ENCODE peak calls at places on chromosomes 11 and 22, in four cellular contexts. G, U, B and J are unnamed samples.

GRCh38 chr11:122592641-122593040 is 62.9 kb upstream of the UBASH3B start:
- DNase-seq in G (no peak), U (no peak), B (no peak), J (no peak)

GRCh38 chr11:3180869-3181268 is 15.8 kb upstream of the OSBPL5 start:
- DNase-seq in G (no peak), U (no peak), B (no peak), J (no peak)

GRCh38 chr11:112620621-112621394 is 340.4 kb upstream of the NCAM1 start:
- DNase-seq in G (no peak), B (no peak), U (no peak), J (no peak)

GRCh38 chr11:114811971-114812370 is 133.6 kb downstream of the NXPE2 start:
- DNase-seq in G (no peak), B (no peak), U (no peak), J (no peak)

GRCh38 chr11:65186701-65187100 is 5.0 kb downstream of the CAPN1 start:
- DNase-seq in G (no peak), B (no peak), U (no peak), J (no peak)

GRCh38 chr11:1073261-1073724 is 1.4 kb upstream of the MUC2 start:
- DNase-seq in G (peak; percentile 86), U (no peak), B (peak; percentile 42), J (no peak)

GRCh38 chr22:24592144-24592845 is 578 bp downstream of the LRRC75B start:
- DNase-seq in G (peak; percentile 38), B (no peak), U (no peak), J (no peak)

GRCh38 chr11:3126901-3127691 is 38.0 kb downstream of the OSBPL5 start:
- DNase-seq in U (no peak), G (no peak), B (peak; percentile 25), J (peak; percentile 1)

GRCh38 chr11:2929511-2929879 is 275 bp upstream of the PHLDA2 start:
- DNase-seq in G (peak; percentile 88), B (no peak), U (no peak), J (no peak)

GRCh38 chr11:80365315-80365714 is 924.5 kb upstream of the TENM4 start:
- DNase-seq in U (no peak), B (no peak), G (no peak), J (no peak)

GRCh38 chr11:47857485-47858168 is 9.5 kb upstream of the NUP160 start:
- DNase-seq in G (no peak), B (no peak), U (no peak), J (no peak)

GRCh38 chr11:114448749-114449484 is 9.7 kb downstream of the REXO2 start:
- DNase-seq in U (no peak), B (no peak), G (no peak), J (no peak)

GRCh38 chr11:8593455-8593854 is 573 bp downstream of the STK33 start:
- DNase-seq in U (no peak), B (no peak), G (no peak), J (no peak)
- H3K4me3 ChIP-seq in U (peak overlapping the region; percentile 27), B (peak overlapping the region; percentile 77), G (peak overlapping the region; percentile 66), J (peak overlapping the region; percentile 67)

GRCh38 chr11:67076202-67076601 is 19.6 kb downstream of the RHOD start:
- DNase-seq in U (no peak), G (no peak), B (no peak), J (no peak)

GRCh38 chr11:67072295-67072694 is 15.6 kb downstream of the RHOD start:
- DNase-seq in G (no peak), U (no peak), B (no peak), J (no peak)

GRCh38 chr11:67073908-67074307 is 17.3 kb downstream of the RHOD start:
- DNase-seq in G (no peak), B (no peak), U (no peak), J (no peak)

GRCh38 chr11:67066333-67066709 is 9.7 kb downstream of the RHOD start:
- DNase-seq in B (no peak), U (no peak), G (no peak), J (no peak)

GRCh38 chr11:67071420-67072284 is 15.0 kb downstream of the RHOD start:
- DNase-seq in G (peak; percentile 85), B (peak; percentile 80), U (peak; percentile 65), J (peak; percentile 59)
- TF ChIP-seq CTCF in G (peak; percentile 89), B (peak; percentile 94), U (peak; percentile 72), J (peak; percentile 49)

GRCh38 chr22:31160328-31160978 is 471 bp downstream of the RNF185 start:
- DNase-seq in G (peak; percentile 23), B (no peak), U (no peak), J (no peak)

GRCh38 chr22:31155425-31155824 is 4.6 kb upstream of the RNF185 start:
- DNase-seq in B (no peak), U (no peak), G (no peak), J (no peak)

GRCh38 chr22:31162015-31162765 is 2.2 kb downstream of the RNF185 start:
- DNase-seq in G (no peak), B (no peak), U (no peak), J (no peak)

DNA sequence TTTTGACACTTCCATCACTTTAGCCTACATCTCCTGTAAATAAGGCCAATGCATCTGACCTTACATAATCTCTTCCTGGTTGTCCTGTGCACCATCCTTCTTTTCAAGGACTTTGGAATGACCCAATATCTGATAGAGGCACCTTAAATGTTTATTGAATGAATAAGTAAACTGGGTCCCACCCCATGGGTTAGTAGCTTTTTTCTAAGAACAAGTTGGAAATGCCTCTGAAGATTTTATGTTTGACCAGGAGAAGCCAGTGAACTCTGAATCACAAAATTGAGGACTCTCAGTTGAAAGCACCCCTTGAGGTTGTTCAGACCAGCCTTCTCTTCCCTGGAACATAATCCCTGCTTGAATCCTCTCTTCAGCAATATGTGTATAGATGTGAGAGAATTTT is 1.4 kb downstream of the RNF185 start:
- DNase-seq in B (no peak), U (no peak), G (no peak), J (no peak)
- H3K4me3 ChIP-seq in B (peak overlapping the region; percentile 91), U (no peak overlapping the region), G (peak overlapping the region; percentile 82), J (peak overlapping the region; percentile 94)

GRCh38 chr11:45804806-45805304 is at the start of gene SLC35C1:
- DNase-seq in B (peak; percentile 97), U (peak; percentile 97), G (peak; percentile 99), J (peak; percentile 91)
- TF ChIP-seq CTCF in B (peak; percentile 33), U (no peak), G (no peak), J (no peak)

GRCh38 chr11:26331911-26332571 is at the start of gene ANO3:
- DNase-seq in G (peak; percentile 24), U (no peak), B (peak; percentile 25), J (peak; percentile 83)
- H3K4me3 ChIP-seq in G (peak within 1 kb of the TSS; percentile 14), U (no peak within 1 kb of the TSS), B (peak within 1 kb of the TSS; percentile 45), J (peak within 1 kb of the TSS; percentile 56)